ENCODE peak calls at places on chromosomes 7 and 10, in nine cellular contexts. D is EL, B is BJ, R is T-helper 9 cell, J is GM12865, N is HT-29, S is cardiac fibroblast, A is posterior cingulate gyrus, P is aorta. X is an unnamed sample.

GRCh38 chr10:109982123-109982522 is 25.7 kb upstream of the ADD3 start:
- DNase-seq in D (no peak), B (no peak), R (no peak), J (no peak), N (no peak), S (no peak), A (no peak), P (no peak), X (no peak)

GRCh38 chr7:2522780-2523433 is 3.3 kb downstream of the LFNG start:
- DNase-seq in D (peak), B (no peak), R (no peak), J (no peak), N (peak), S (peak), A (no peak), P (no peak), X (no peak)

GRCh38 chr10:5040781-5041470 is 37.3 kb upstream of the AKR1C2 start:
- DNase-seq in D (peak), B (no peak), R (no peak), J (no peak), N (no peak), S (peak), A (no peak), P (no peak), X (no peak)

GRCh38 chr7:106603300-106603699 is 57.7 kb downstream of the CCDC71L start:
- DNase-seq in D (no peak), B (no peak), R (no peak), J (no peak), N (no peak), S (no peak), A (no peak), P (no peak), X (no peak)

GRCh38 chr10:80497187-80498038 is 40.3 kb upstream of the SH2D4B start:
- DNase-seq in D (peak), B (peak), R (no peak), J (no peak), N (peak), S (peak), A (no peak), P (peak), X (peak)

GRCh38 chr7:13742719-13743640 is 246.5 kb downstream of the ETV1 start:
- DNase-seq in D (peak), B (no peak), R (no peak), J (peak), N (peak), S (peak), A (peak), P (no peak), X (peak)

GRCh38 chr10:98758451-98758850 is 311.7 kb upstream of the HPS1 start:
- DNase-seq in D (no peak), B (no peak), R (no peak), J (no peak), N (no peak), S (no peak), A (no peak), P (no peak), X (no peak)

GRCh38 chr10:5504146-5505072 is 5.0 kb upstream of the CALML5 start:
- DNase-seq in D (no peak), B (no peak), R (no peak), J (no peak), N (no peak), S (no peak), A (no peak), P (peak), X (no peak)

GRCh38 chr7:45580053-45580872 is 6.1 kb downstream of the ADCY1 start:
- DNase-seq in D (no peak), B (no peak), R (no peak), J (peak), N (peak), S (no peak), A (no peak), P (no peak), X (no peak)

GRCh38 chr10:15486404-15486803 is 115.3 kb upstream of the FAM171A1 start:
- DNase-seq in D (peak), B (peak), R (no peak), J (no peak), N (no peak), S (no peak), A (no peak), P (no peak), X (no peak)

GRCh38 chr7:47580811-47581331 is 1.0 kb downstream of the TNS3 start:
- DNase-seq in D (peak), B (no peak), R (no peak), J (no peak), N (peak), S (peak), A (no peak), P (no peak), X (no peak)

GRCh38 chr7:16083931-16084330 is 337.4 kb downstream of the CRPPA start:
- DNase-seq in D (peak), B (no peak), R (no peak), J (no peak), N (peak), S (peak), A (no peak), P (no peak), X (no peak)

X was measured in stromal cell of bone marrow.